ENCODE peak calls at places on chromosomes 13 and 19, in four cellular contexts. E, V, Q and H are unnamed samples.

GRCh38 chr19:17946965-17947784 is 14.4 kb downstream of the CCDC124 start:
- DNase-seq in E (no peak), V (peak), Q (no peak), H (peak)

GRCh38 chr13:109919715-109920375 is 133.5 kb upstream of the IRS2 start:
- DNase-seq in E (no peak), V (no peak), Q (no peak), H (no peak)

GRCh38 chr19:16887353-16888265 is 1.2 kb upstream of the F2RL3 start:
- DNase-seq in E (no peak), V (no peak), Q (no peak), H (no peak)

GRCh38 chr13:69948016-69948415 is 159.6 kb upstream of the ATXN8OS start:
- DNase-seq in E (no peak), V (no peak), Q (no peak), H (no peak)

GRCh38 chr13:102846261-102847015 is 606 bp downstream of the ERCC5 start:
- DNase-seq in E (no peak), V (peak), Q (no peak), H (peak)

GRCh38 chr13:27138457-27139093 is 33.0 kb downstream of the USP12 start:
- DNase-seq in E (no peak), V (no peak), Q (no peak), H (no peak)

GRCh38 chr13:114339779-114340534 is 25.7 kb downstream of the CHAMP1 start:
- DNase-seq in E (no peak), V (peak), Q (no peak), H (no peak)

GRCh38 chr19:40974633-40975037 is 16.4 kb upstream of the CYP2B6 start:
- DNase-seq in E (peak), V (peak), Q (peak), H (no peak)

GRCh38 chr19:11580665-11581418 is 3.4 kb upstream of the ACP5 start:
- DNase-seq in E (no peak), V (no peak), Q (no peak), H (no peak)

GRCh38 chr19:17538684-17539287 is 16.7 kb upstream of the COLGALT1 start:
- DNase-seq in E (no peak), V (peak), Q (no peak), H (no peak)

GRCh38 chr19:19628499-19629134 is 597 bp upstream of the LPAR2 start:
- DNase-seq in E (no peak), V (peak), Q (peak), H (no peak)

GRCh38 chr19:898663-899062 is 5.4 kb downstream of the RNU6-9 start:
- DNase-seq in E (no peak), V (peak), Q (no peak), H (no peak)

GRCh38 chr13:73943137-73943964 is 190.9 kb downstream of the KLF12 start:
- DNase-seq in E (no peak), V (no peak), Q (no peak), H (no peak)

GRCh38 chr19:31127132-31127967 is 221.9 kb downstream of the TSHZ3 start:
- DNase-seq in E (no peak), V (no peak), Q (no peak), H (no peak)

GRCh38 chr19:46840157-46840942 is 10.3 kb downstream of the AP2S1 start:
- DNase-seq in E (no peak), V (peak), Q (no peak), H (no peak)

GRCh38 chr13:97225533-97225932 is 3.4 kb downstream of the MBNL2 start:
- DNase-seq in E (no peak), V (peak), Q (no peak), H (no peak)

GRCh38 chr19:16920816-16921529 is 32.2 kb downstream of the F2RL3 start:
- DNase-seq in E (no peak), V (no peak), Q (no peak), H (no peak)

GRCh38 chr19:57271280-57271679 is 9.0 kb upstream of the ZNF460 start:
- DNase-seq in E (no peak), V (no peak), Q (no peak), H (no peak)

GRCh38 chr13:59834801-59835200 is 328.9 kb downstream of the DIAPH3 start:
- DNase-seq in E (no peak), V (no peak), Q (no peak), H (no peak)

GRCh38 chr13:53004605-53005004 is 24.0 kb upstream of the OLFM4 start:
- DNase-seq in E (no peak), V (no peak), Q (no peak), H (no peak)

DNA sequence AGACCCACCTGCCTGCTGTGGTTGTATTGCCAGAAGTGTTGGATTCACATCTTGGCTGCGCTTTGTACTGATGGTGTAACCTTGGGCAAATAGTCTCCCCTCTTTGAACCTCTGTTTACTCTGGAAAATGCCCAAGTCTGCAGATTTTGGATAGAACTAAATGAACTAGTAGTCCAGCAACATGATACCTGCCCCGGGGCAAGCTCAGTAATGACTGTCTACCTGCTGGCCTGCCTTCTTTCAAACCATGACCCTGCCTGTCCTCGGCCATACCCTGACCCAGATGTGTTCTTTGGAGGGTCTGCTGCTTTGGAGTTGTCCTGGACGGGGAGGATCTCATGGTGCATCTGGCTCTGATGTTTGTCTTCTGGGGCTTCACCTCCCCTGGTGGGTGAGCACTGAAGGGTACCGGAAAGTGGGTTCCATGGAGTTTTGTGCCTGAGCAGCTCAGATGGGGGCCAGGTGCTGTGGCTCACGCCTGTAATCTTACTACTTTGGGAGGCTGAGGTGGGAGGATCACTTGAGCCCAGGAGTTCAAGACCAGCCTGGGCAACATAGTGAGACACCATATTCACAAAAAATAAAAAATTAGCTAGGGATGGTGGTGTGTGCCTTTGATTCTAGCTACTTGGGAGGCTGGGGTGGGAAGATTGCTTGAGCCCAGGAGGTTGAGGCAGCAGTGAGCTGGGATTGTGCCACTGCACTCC is 59.5 kb downstream of the TNFRSF19 start:
- DNase-seq in E (no peak), V (no peak), Q (no peak), H (no peak)
- TF ChIP-seq CTCF in E (no peak), V (no peak), Q (no peak), H (no peak)

GRCh38 chr19:2048104-2048958 is 2.7 kb downstream of the MKNK2 start:
- DNase-seq in E (no peak), V (no peak), Q (no peak), H (no peak)

GRCh38 chr19:2046046-2046907 is 4.8 kb downstream of the MKNK2 start:
- DNase-seq in E (no peak), V (no peak), Q (no peak), H (peak)

GRCh38 chr19:2047449-2048103 is 3.5 kb downstream of the MKNK2 start:
- DNase-seq in E (no peak), V (peak), Q (no peak), H (peak)

GRCh38 chr19:2045501-2046045 is 5.5 kb downstream of the MKNK2 start:
- DNase-seq in E (no peak), V (no peak), Q (no peak), H (no peak)

GRCh38 chr19:2047076-2047448 is 4.0 kb downstream of the MKNK2 start:
- DNase-seq in E (no peak), V (no peak), Q (no peak), H (no peak)
- TF ChIP-seq CTCF in E (no peak), V (no peak), Q (no peak), H (no peak)

DNA sequence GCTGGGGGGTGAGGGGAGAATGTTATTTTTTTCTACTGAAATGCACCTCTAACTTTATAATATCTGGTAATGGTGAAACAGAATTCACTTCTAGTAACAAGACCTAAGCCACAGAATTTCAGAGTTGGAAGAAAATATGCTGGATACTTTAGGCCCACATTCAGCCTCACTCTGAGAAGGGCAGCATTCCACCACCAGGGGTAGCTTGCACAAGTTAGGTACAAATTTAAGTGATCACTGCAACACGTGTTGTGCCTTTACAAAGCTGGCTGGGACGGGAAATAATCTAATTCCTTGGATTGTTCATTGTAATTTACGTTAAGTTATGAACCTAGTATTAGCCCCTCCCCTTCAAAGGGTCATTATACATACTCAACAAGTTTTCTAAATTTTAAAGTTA is 192.3 kb downstream of the RGCC start:
- DNase-seq in E (no peak), V (no peak), Q (no peak), H (no peak)
- TF ChIP-seq CTCF in E (no peak), V (no peak), Q (no peak), H (no peak)

DNA sequence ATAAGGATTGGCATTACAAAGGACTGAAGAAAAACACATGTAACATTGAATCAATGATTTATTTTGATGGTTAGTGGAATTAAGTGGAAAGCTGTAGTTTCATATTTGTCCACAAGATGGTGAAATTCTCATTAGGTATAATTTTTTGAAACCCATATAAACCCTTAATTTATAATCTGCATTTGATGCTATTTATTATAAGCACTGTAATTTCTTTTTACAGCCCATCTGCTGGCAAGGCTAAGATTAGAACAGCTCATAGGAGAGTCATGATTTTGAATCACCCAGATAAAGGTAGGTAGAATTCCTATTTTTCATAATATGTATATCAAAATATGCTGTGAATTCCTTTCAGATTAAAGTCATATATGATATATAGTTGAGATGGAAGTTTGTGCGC is 62.2 kb downstream of the DNAJC15 start:
- DNase-seq in E (no peak), V (no peak), Q (no peak), H (no peak)
- TF ChIP-seq CTCF in E (peak), V (peak), Q (peak), H (peak)

GRCh38 chr13:92172191-92172590 is 773.8 kb downstream of the GPC5 start:
- DNase-seq in E (no peak), V (no peak), Q (no peak), H (no peak)

GRCh38 chr13:92173254-92173653 is 774.8 kb downstream of the GPC5 start:
- DNase-seq in E (no peak), V (no peak), Q (no peak), H (no peak)

DNA sequence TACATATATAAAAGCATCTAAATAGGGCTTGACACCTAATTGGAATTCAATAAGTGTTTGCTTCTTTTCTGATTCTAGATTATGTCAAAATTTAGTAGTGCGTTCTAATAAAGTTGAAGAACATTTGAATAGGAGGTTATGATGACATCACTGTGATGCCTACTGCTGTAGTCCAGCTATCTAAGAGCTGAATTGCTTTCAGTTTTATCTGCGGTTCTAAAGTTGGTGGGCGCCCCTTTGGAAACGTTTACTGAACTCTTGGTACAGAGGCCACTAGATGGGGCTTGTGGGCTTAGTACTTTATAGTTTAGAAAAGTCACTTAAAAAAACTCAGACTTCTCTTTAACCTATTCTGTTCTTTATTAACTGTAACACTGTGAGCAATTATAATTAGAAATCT is 776.9 kb downstream of the GPC5 start:
- DNase-seq in E (no peak), V (peak), Q (no peak), H (no peak)
- TF ChIP-seq CTCF in E (peak), V (no peak), Q (peak), H (no peak)

GRCh38 chr13:48783181-48783630 is 129.5 kb downstream of the CYSLTR2 start:
- DNase-seq in E (peak), V (no peak), Q (no peak), H (no peak)
- TF ChIP-seq CTCF in E (no peak), V (no peak), Q (no peak), H (no peak)

GRCh38 chr19:33476151-33476707 is 45.4 kb downstream of the PEPD start:
- DNase-seq in E (no peak), V (no peak), Q (no peak), H (peak)
- TF ChIP-seq CTCF in E (no peak), V (no peak), Q (no peak), H (no peak)

GRCh38 chr13:25268561-25268960 is 18.7 kb downstream of the MTMR6 start:
- DNase-seq in E (no peak), V (no peak), Q (no peak), H (no peak)

GRCh38 chr13:25262261-25262660 is 25.0 kb downstream of the MTMR6 start:
- DNase-seq in E (no peak), V (no peak), Q (no peak), H (no peak)

GRCh38 chr13:25267715-25268114 is 19.6 kb downstream of the MTMR6 start:
- DNase-seq in E (no peak), V (no peak), Q (no peak), H (no peak)
- TF ChIP-seq CTCF in E (no peak), V (peak), Q (peak), H (no peak)